ENCODE peak calls at places on chromosome 3, in eight cellular contexts. X, D, M, N, I, R, Q and P are unnamed samples.

GRCh38 chr3:129121792-129122696 is at the start of gene RAB43:
- DNase-seq in X (peak; percentile 75), D (peak; percentile 82), M (peak; percentile 96), N (peak; percentile 97), I (peak; percentile 81), R (peak; percentile 58), Q (peak; percentile 56), P (peak; percentile 73)

GRCh38 chr3:183626877-183627594 is 8.4 kb upstream of the KLHL24 start:
- DNase-seq in X (no peak), D (no peak), M (no peak), N (no peak), I (no peak), R (no peak), Q (no peak), P (no peak)

GRCh38 chr3:177445591-177445990 is 248.3 kb upstream of the TBL1XR1 start:
- DNase-seq in X (no peak), D (no peak), M (no peak), N (no peak), I (no peak), R (no peak), Q (no peak), P (no peak)

GRCh38 chr3:154050766-154051165 is 70.4 kb upstream of the ARHGEF26 start:
- DNase-seq in X (no peak), D (peak; percentile 15), M (no peak), N (no peak), I (peak; percentile 57), R (peak; percentile 18), Q (no peak), P (peak; percentile 37)

GRCh38 chr3:181493423-181493822 is 218.3 kb upstream of the SOX2 start:
- DNase-seq in X (no peak), D (no peak), M (no peak), N (no peak), I (peak; percentile 49), R (peak; percentile 80), Q (peak; percentile 10), P (peak; percentile 87)

GRCh38 chr3:39707314-39707909 is 102.0 kb upstream of the MYRIP start:
- DNase-seq in X (peak; percentile 30), D (peak; percentile 42), M (peak; percentile 24), N (peak; percentile 68), I (peak; percentile 67), R (peak; percentile 13), Q (peak; percentile 10), P (peak; percentile 17)

GRCh38 chr3:15266510-15267376 is 60.7 kb downstream of the CAPN7 start:
- DNase-seq in X (no peak), D (no peak), M (no peak), N (no peak), I (no peak), R (no peak), Q (no peak), P (no peak)

GRCh38 chr3:102444101-102444500 is 9.3 kb downstream of the ZPLD1 start:
- DNase-seq in X (no peak), D (no peak), M (no peak), N (no peak), I (peak; percentile 42), R (peak; percentile 39), Q (peak; percentile 56), P (peak; percentile 45)

GRCh38 chr3:188126931-188127330 is 27.0 kb upstream of the LPP start:
- DNase-seq in X (no peak), D (no peak), M (no peak), N (no peak), I (no peak), R (no peak), Q (no peak), P (no peak)

GRCh38 chr3:188153498-188153948 is 434 bp upstream of the LPP start:
- DNase-seq in X (peak; percentile 84), D (peak; percentile 98), M (peak; percentile 86), N (peak; percentile 95), I (peak; percentile 97), R (peak; percentile 94), Q (peak; percentile 97), P (peak; percentile 96)

GRCh38 chr3:4985330-4986174 is 6.3 kb downstream of the BHLHE40 start:
- DNase-seq in X (peak; percentile 60), D (peak; percentile 91), M (no peak), N (peak; percentile 28), I (peak; percentile 75), R (peak; percentile 88), Q (peak; percentile 76), P (no peak)

GRCh38 chr3:193777524-193777923 is 184.5 kb downstream of the OPA1 start:
- DNase-seq in X (no peak), D (peak; percentile 70), M (no peak), N (no peak), I (no peak), R (no peak), Q (no peak), P (no peak)

GRCh38 chr3:66582721-66583141 is 81.9 kb upstream of the LRIG1 start:
- DNase-seq in X (no peak), D (no peak), M (no peak), N (no peak), I (peak; percentile 52), R (peak; percentile 44), Q (no peak), P (no peak)

GRCh38 chr3:184428561-184429175 is 48.8 kb downstream of the CHRD start:
- DNase-seq in X (no peak), D (no peak), M (no peak), N (no peak), I (peak; percentile 49), R (peak; percentile 93), Q (no peak), P (peak; percentile 93)

GRCh38 chr3:126127904-126128303 is 44.0 kb upstream of the SLC41A3 start:
- DNase-seq in X (no peak), D (no peak), M (no peak), N (no peak), I (no peak), R (no peak), Q (no peak), P (no peak)

GRCh38 chr3:115280531-115280930 is 133.4 kb upstream of the ZBTB20 start:
- DNase-seq in X (no peak), D (no peak), M (no peak), N (no peak), I (peak; percentile 33), R (no peak), Q (no peak), P (no peak)

GRCh38 chr3:90091557-90091956 is 984.1 kb downstream of the EPHA3 start:
- DNase-seq in X (no peak), D (peak; percentile 71), M (no peak), N (peak; percentile 70), I (peak; percentile 61), R (peak; percentile 22), Q (peak; percentile 34), P (peak; percentile 35)

GRCh38 chr3:101780661-101781060 is 1.6 kb downstream of the NXPE3 start:
- DNase-seq in X (peak; percentile 53), D (peak; percentile 90), M (no peak), N (peak; percentile 37), I (peak; percentile 92), R (peak; percentile 85), Q (peak; percentile 91), P (peak; percentile 89)

GRCh38 chr3:31738423-31738822 is 205.7 kb downstream of the STT3B start:
- DNase-seq in X (no peak), D (no peak), M (no peak), N (no peak), I (no peak), R (no peak), Q (no peak), P (no peak)
- H3K4me2 ChIP-seq in X (no peak overlapping the region), D (no peak overlapping the region), M (no peak overlapping the region), N (no peak overlapping the region), I (no peak overlapping the region), R (no peak overlapping the region), Q (no peak overlapping the region), P (no peak overlapping the region)

GRCh38 chr3:13880811-13881156 is 913 bp upstream of the WNT7A start:
- DNase-seq in X (no peak), D (no peak), M (no peak), N (peak; percentile 67), I (no peak), R (no peak), Q (no peak), P (no peak)

GRCh38 chr3:13879946-13880810 is at the start of gene WNT7A:
- DNase-seq in X (peak; percentile 81), D (no peak), M (peak; percentile 61), N (peak; percentile 69), I (peak; percentile 46), R (no peak), Q (no peak), P (no peak)

GRCh38 chr3:13879102-13879945 is 547 bp downstream of the WNT7A start:
- DNase-seq in X (peak; percentile 26), D (no peak), M (peak; percentile 23), N (peak; percentile 56), I (no peak), R (no peak), Q (no peak), P (no peak)

GRCh38 chr3:13877911-13878710 is 1.8 kb downstream of the WNT7A start:
- DNase-seq in X (no peak), D (no peak), M (peak; percentile 6), N (peak; percentile 41), I (no peak), R (no peak), Q (no peak), P (no peak)

GRCh38 chr3:13878711-13879101 is 1.2 kb downstream of the WNT7A start:
- DNase-seq in X (peak; percentile 32), D (no peak), M (peak; percentile 43), N (peak; percentile 60), I (no peak), R (no peak), Q (no peak), P (no peak)
- H3K4me2 ChIP-seq in X (peak overlapping the region; percentile 100), D (no peak overlapping the region), M (peak overlapping the region; percentile 94), N (peak overlapping the region; percentile 89), I (no peak overlapping the region), R (peak overlapping the region; percentile 3), Q (no peak overlapping the region), P (no peak overlapping the region)

GRCh38 chr3:58025406-58025805 is 17.2 kb downstream of the FLNB start:
- DNase-seq in X (no peak), D (no peak), M (no peak), N (no peak), I (no peak), R (no peak), Q (no peak), P (no peak)
- H3K4me2 ChIP-seq in X (peak overlapping the region; percentile 87), D (no peak overlapping the region), M (no peak overlapping the region), N (peak overlapping the region; percentile 52), I (no peak overlapping the region), R (no peak overlapping the region), Q (no peak overlapping the region), P (no peak overlapping the region)

GRCh38 chr3:21704796-21705195 is 46.2 kb downstream of the ZNF385D start:
- DNase-seq in X (no peak), D (no peak), M (no peak), N (no peak), I (peak; percentile 57), R (no peak), Q (no peak), P (no peak)

GRCh38 chr3:21705769-21706168 is 45.2 kb downstream of the ZNF385D start:
- DNase-seq in X (no peak), D (no peak), M (no peak), N (no peak), I (peak; percentile 95), R (peak; percentile 86), Q (peak; percentile 69), P (peak; percentile 90)

GRCh38 chr3:21697707-21698106 is 53.3 kb downstream of the ZNF385D start:
- DNase-seq in X (no peak), D (no peak), M (no peak), N (no peak), I (no peak), R (no peak), Q (no peak), P (no peak)

DNA sequence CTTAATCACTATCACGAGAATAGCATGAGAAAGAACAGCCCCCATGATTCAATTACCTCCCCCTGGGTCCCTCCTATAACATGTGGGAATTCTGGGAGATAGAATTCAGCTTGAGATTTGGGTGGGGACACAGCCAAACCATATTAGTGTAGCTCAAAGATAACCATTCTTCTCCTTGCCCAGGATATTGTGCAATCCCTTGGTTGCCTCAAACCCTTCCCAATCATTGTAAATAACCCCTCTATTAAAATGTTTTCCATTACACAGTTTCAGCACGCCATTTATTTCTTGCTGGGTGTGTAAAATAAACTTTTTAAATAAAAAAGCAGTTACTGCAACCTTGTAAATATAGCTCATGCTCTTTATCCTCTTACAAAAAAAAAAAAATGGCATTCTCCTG is 47.7 kb downstream of the ZNF385D start:
- DNase-seq in X (no peak), D (no peak), M (no peak), N (no peak), I (no peak), R (no peak), Q (no peak), P (no peak)
- H3K4me2 ChIP-seq in X (no peak overlapping the region), D (no peak overlapping the region), M (no peak overlapping the region), N (no peak overlapping the region), I (no peak overlapping the region), R (no peak overlapping the region), Q (no peak overlapping the region), P (no peak overlapping the region)